ENCODE peak calls at places on chromosomes 6 and 20, in seven cellular contexts. A, H, Z, E, C, P and N are unnamed samples.

GRCh38 chr20:45550765-45551164 is 3.6 kb upstream of the EPPIN start:
- DNase-seq in A (no peak), H (no peak), Z (no peak), E (no peak), C (no peak), P (no peak), N (no peak)

GRCh38 chr6:128463942-128464341 is 56.5 kb downstream of the PTPRK start:
- DNase-seq in A (peak), H (no peak), Z (no peak), E (no peak), C (no peak), P (no peak), N (no peak)

GRCh38 chr20:56626367-56627121 is 2.6 kb upstream of the TFAP2C start:
- DNase-seq in A (no peak), H (peak), Z (peak), E (peak), C (peak), P (peak), N (peak)

GRCh38 chr6:53593001-53593488 is 48.1 kb upstream of the GCLC start:
- DNase-seq in A (peak), H (no peak), Z (peak), E (no peak), C (no peak), P (no peak), N (no peak)

GRCh38 chr20:44069203-44069931 is 117.6 kb downstream of the JPH2 start:
- DNase-seq in A (no peak), H (no peak), Z (no peak), E (no peak), C (peak), P (no peak), N (no peak)

GRCh38 chr6:32081168-32081624 is 27.9 kb downstream of the TNXB start:
- DNase-seq in A (peak), H (no peak), Z (peak), E (no peak), C (no peak), P (no peak), N (no peak)

GRCh38 chr6:133805876-133806275 is 83.0 kb upstream of the TCF21 start:
- DNase-seq in A (no peak), H (no peak), Z (no peak), E (no peak), C (no peak), P (no peak), N (no peak)

GRCh38 chr20:2750343-2751251 is 49.8 kb downstream of the CPXM1 start:
- DNase-seq in A (peak), H (peak), Z (peak), E (no peak), C (peak), P (no peak), N (peak)

GRCh38 chr6:11208267-11208666 is 24.2 kb downstream of the NEDD9 start:
- DNase-seq in A (no peak), H (peak), Z (no peak), E (no peak), C (no peak), P (no peak), N (no peak)

GRCh38 chr6:100753421-100753820 is 127.7 kb downstream of the ASCC3 start:
- DNase-seq in A (no peak), H (no peak), Z (no peak), E (no peak), C (no peak), P (no peak), N (no peak)

GRCh38 chr20:2421247-2421646 is 40.5 kb downstream of the TGM6 start:
- DNase-seq in A (no peak), H (no peak), Z (no peak), E (no peak), C (no peak), P (no peak), N (no peak)

GRCh38 chr6:137870744-137871247 is 3.7 kb downstream of the TNFAIP3 start:
- DNase-seq in A (peak), H (no peak), Z (peak), E (no peak), C (no peak), P (no peak), N (no peak)

GRCh38 chr6:19999319-20000191 is 162.4 kb downstream of the ID4 start:
- DNase-seq in A (peak), H (peak), Z (peak), E (no peak), C (no peak), P (peak), N (no peak)

GRCh38 chr6:145339089-145339488 is 396.2 kb downstream of the EPM2A start:
- DNase-seq in A (no peak), H (no peak), Z (no peak), E (no peak), C (no peak), P (no peak), N (no peak)

GRCh38 chr20:9660236-9660868 is 146.0 kb downstream of the LAMP5 start:
- DNase-seq in A (peak), H (peak), Z (no peak), E (peak), C (peak), P (no peak), N (peak)

GRCh38 chr6:89385156-89385667 is 26.9 kb downstream of the RRAGD start:
- DNase-seq in A (no peak), H (peak), Z (no peak), E (no peak), C (peak), P (no peak), N (no peak)

GRCh38 chr6:106475280-106475679 is 114.8 kb downstream of the CRYBG1 start:
- DNase-seq in A (no peak), H (no peak), Z (no peak), E (no peak), C (no peak), P (no peak), N (no peak)

GRCh38 chr6:159317430-159317829 is 148.2 kb downstream of the FNDC1 start:
- DNase-seq in A (no peak), H (no peak), Z (no peak), E (no peak), C (no peak), P (no peak), N (no peak)
- H3K23ac ChIP-seq in A (no peak), H (no peak), Z (no peak), E (no peak), C (no peak), P (no peak), N (no peak)

GRCh38 chr20:47456041-47456537 is 45.6 kb upstream of the NCOA3 start:
- DNase-seq in A (no peak), H (no peak), Z (no peak), E (no peak), C (no peak), P (no peak), N (no peak)
- H3K4me2 ChIP-seq in A (no peak), H (no peak), Z (no peak), E (no peak), C (no peak), P (no peak), N (no peak)

GRCh38 chr20:63172726-63173125 is 43.2 kb downstream of the YTHDF1 start:
- DNase-seq in A (no peak), H (peak), Z (no peak), E (no peak), C (peak), P (no peak), N (peak)
- H3K23ac ChIP-seq in A (no peak), H (no peak), Z (no peak), E (no peak), C (no peak), P (no peak), N (no peak)

DNA sequence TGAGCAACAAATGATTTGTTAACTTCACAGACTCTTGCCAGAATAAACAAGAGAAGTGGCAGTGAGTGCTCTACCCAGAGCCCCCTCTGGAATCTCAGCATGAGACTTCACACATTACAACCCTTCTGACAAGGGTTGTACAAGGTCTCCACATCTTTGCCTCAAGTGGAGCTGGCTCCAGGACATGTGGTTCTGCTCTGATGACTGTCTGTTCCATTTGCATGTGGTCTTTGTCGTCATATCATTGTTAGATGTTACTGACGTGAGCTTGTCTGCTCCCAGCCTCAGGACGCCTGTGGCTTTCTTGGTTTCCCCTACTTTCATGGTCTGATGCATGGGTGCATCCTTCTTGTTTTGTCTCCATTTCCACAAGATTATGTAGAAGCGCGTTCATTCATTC is 115.0 kb downstream of the SLC24A3 start:
- DNase-seq in A (no peak), H (no peak), Z (no peak), E (no peak), C (no peak), P (no peak), N (no peak)
- H3K4me2 ChIP-seq in A (no peak), H (no peak), Z (no peak), E (no peak), C (no peak), P (no peak), N (no peak)

GRCh38 chr6:140041056-140041455 is 666.6 kb upstream of the CITED2 start:
- DNase-seq in A (no peak), H (no peak), Z (no peak), E (no peak), C (no peak), P (no peak), N (no peak)
- H3K23ac ChIP-seq in A (no peak), H (no peak), Z (no peak), E (no peak), C (no peak), P (no peak), N (no peak)

GRCh38 chr20:14470231-14470894 is 133.0 kb upstream of the FLRT3 start:
- DNase-seq in A (no peak), H (no peak), Z (no peak), E (no peak), C (no peak), P (no peak), N (no peak)
- H3K4me2 ChIP-seq in A (no peak), H (no peak), Z (no peak), E (no peak), C (no peak), P (no peak), N (no peak)

GRCh38 chr20:21936720-21937380 is 231.4 kb downstream of the PAX1 start:
- DNase-seq in A (no peak), H (peak), Z (no peak), E (no peak), C (no peak), P (no peak), N (peak)
- H3K23ac ChIP-seq in A (no peak), H (no peak), Z (no peak), E (no peak), C (no peak), P (no peak), N (no peak)

DNA sequence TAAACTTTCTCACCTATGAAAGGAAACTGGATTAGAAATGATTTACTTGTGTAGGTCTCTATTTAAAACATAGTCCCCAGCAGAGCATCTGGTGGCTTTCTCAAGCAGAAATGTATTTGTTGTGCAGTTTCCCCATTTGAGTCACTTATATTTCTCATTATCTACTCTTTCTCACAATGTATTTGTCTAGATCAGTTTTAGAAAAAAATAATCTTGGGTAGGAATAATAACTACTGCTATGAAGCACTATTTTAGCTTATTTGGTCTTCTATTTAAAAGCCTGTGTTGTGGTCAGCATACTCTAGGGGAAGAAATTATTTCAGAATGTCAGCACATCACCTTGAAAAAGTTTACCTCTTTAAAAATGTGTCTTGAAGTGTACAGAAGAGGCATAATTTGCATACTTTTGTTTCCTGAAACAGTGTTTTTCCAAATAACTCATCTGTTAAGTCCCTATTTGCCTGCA is 60.9 kb upstream of the PRL start:
- DNase-seq in A (no peak), H (no peak), Z (no peak), E (no peak), C (no peak), P (no peak), N (no peak)
- H3K4me2 ChIP-seq in A (no peak), H (no peak), Z (no peak), E (no peak), C (no peak), P (no peak), N (no peak)

GRCh38 chr6:110652520-110652919 is 162.7 kb downstream of the CDK19 start:
- DNase-seq in A (peak), H (no peak), Z (peak), E (no peak), C (no peak), P (no peak), N (no peak)
- H3K23ac ChIP-seq in A (peak), H (no peak), Z (no peak), E (no peak), C (no peak), P (no peak), N (no peak)